ENCODE peak calls at places on chromosomes 16 and 17, in seven cellular contexts. V is neuronal stem cell, S is IMR-90, D is mesendoderm, R is H9, C is H1, U is trophoblast cell. E is an unnamed sample. For H3K4me1, the result is how much of the 10 kb centered on the place peaks cover.

GRCh38 chr17:64259922-64260321 is 3.1 kb downstream of the TEX2 start:
- DNase-seq in V (no peak), S (peak), D (no peak), R (no peak), C (no peak), U (no peak), E (peak)

GRCh38 chr17:7023576-7024401 is 939 bp downstream of the BCL6B start:
- DNase-seq in V (peak), S (peak), D (peak), R (peak), C (peak), U (peak), E (peak)

GRCh38 chr16:14560523-14560922 is 69.5 kb downstream of the PARN start:
- DNase-seq in V (no peak), S (no peak), D (no peak), R (no peak), C (no peak), U (no peak), E (no peak)

GRCh38 chr17:49859991-49860953 is 12.4 kb upstream of the TAC4 start:
- DNase-seq in V (no peak), S (no peak), D (peak), R (peak), C (no peak), U (no peak), E (no peak)

GRCh38 chr17:61862105-61862574 is 1.2 kb downstream of the BRIP1 start:
- DNase-seq in V (no peak), S (peak), D (peak), R (no peak), C (no peak), U (no peak), E (peak)

GRCh38 chr17:47288531-47289116 is 35.0 kb downstream of the ITGB3 start:
- DNase-seq in V (no peak), S (peak), D (no peak), R (no peak), C (no peak), U (no peak), E (peak)

GRCh38 chr17:38914741-38915638 is 10.4 kb upstream of the LASP1NB start:
- DNase-seq in V (no peak), S (no peak), D (peak), R (peak), C (no peak), U (no peak), E (no peak)

GRCh38 chr17:4560837-4561241 is 462 bp upstream of the GGT6 start:
- DNase-seq in V (no peak), S (no peak), D (peak), R (peak), C (no peak), U (no peak), E (no peak)

GRCh38 chr17:83071365-83071764 is 8.0 kb upstream of the METRNL start:
- DNase-seq in V (no peak), S (no peak), D (no peak), R (no peak), C (no peak), U (no peak), E (no peak)

GRCh38 chr16:57807968-57808528 is 5.8 kb upstream of the KIFC3 start:
- DNase-seq in V (no peak), S (peak), D (peak), R (peak), C (peak), U (peak), E (peak)
- H3K4me1 ChIP-seq in V (under half), S (under half), D (under half), R (under half), C (under half), U (under half), E (under half)

DNA sequence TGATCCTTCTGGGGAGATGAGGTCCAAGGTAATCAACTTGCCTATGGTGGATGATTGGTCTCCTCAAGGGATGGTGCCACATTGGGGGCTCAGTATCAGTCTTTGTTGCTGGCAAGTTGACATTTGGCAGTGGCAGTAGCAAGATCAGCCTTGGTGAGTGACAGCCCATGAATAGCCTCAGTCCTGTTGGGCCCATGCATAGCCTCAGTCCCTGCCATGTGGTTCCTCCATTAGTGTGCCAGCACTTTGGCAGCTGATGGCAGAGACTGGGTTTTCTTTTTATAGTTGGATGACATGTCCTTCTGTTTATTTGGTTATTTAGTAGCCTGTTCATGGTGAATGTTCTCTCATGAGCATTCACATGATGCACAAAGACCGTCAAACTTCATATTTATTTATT is 179.6 kb downstream of the CBLN1 start:
- DNase-seq in V (no peak), S (no peak), D (no peak), R (no peak), C (no peak), U (no peak), E (no peak)
- H2BK120ac ChIP-seq in V (no peak), S (no peak), D (no peak), R (no peak), C (no peak), U (no peak), E (no peak)

DNA sequence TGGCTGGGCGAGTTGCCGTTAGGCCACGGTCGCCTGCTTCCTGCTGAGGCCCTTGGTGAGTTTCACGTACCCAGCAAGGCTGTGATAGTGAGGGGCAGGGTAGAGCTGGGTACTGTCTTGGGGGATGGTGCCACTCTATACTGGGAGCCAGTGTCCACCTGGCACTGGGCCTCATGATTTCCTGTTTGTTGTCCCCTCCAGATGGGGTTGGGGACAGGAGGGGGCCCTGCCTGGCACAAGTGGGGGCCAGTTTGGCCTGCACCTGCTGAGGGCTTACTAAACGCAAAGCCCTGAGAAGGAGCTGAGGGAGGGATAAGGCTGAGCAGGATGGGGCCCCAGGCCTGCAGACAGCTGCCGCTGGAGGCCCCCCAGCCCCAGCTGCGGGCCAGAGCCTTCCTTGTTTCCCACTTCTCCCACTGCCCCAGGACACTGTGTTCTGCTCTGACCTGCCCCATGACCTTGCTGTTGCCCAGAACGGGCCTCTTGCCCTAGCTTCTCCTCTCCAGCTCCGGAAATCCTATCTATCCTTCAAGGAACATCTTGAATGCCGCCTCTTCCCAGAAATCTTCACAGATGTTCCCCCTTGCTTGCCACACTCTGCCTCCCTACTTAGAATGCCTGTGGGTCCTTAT is 25.4 kb downstream of the GJD3 start:
- DNase-seq in V (no peak), S (no peak), D (no peak), R (no peak), C (no peak), U (no peak), E (no peak)
- H3K4me1 ChIP-seq in V (under half), S (under half), D (under half), R (under half), C (under half), U (under half), E (under half)

GRCh38 chr16:57814896-57815295 is 12.6 kb upstream of the KIFC3 start:
- DNase-seq in V (no peak), S (no peak), D (no peak), R (no peak), C (no peak), U (no peak), E (no peak)

GRCh38 chr16:57818377-57819055 is 16.2 kb upstream of the KIFC3 start:
- DNase-seq in V (no peak), S (no peak), D (no peak), R (no peak), C (no peak), U (no peak), E (no peak)

GRCh38 chr16:57813466-57813865 is 11.2 kb upstream of the KIFC3 start:
- DNase-seq in V (no peak), S (no peak), D (no peak), R (no peak), C (no peak), U (no peak), E (no peak)

GRCh38 chr16:57817680-57818079 is 15.4 kb upstream of the KIFC3 start:
- DNase-seq in V (no peak), S (no peak), D (no peak), R (no peak), C (no peak), U (no peak), E (no peak)

GRCh38 chr16:57815987-57816745 is 13.9 kb upstream of the KIFC3 start:
- DNase-seq in V (no peak), S (peak), D (peak), R (peak), C (no peak), U (peak), E (peak)
- H2BK120ac ChIP-seq in V (no peak), S (peak), D (no peak), R (no peak), C (no peak), U (peak), E (peak)

DNA sequence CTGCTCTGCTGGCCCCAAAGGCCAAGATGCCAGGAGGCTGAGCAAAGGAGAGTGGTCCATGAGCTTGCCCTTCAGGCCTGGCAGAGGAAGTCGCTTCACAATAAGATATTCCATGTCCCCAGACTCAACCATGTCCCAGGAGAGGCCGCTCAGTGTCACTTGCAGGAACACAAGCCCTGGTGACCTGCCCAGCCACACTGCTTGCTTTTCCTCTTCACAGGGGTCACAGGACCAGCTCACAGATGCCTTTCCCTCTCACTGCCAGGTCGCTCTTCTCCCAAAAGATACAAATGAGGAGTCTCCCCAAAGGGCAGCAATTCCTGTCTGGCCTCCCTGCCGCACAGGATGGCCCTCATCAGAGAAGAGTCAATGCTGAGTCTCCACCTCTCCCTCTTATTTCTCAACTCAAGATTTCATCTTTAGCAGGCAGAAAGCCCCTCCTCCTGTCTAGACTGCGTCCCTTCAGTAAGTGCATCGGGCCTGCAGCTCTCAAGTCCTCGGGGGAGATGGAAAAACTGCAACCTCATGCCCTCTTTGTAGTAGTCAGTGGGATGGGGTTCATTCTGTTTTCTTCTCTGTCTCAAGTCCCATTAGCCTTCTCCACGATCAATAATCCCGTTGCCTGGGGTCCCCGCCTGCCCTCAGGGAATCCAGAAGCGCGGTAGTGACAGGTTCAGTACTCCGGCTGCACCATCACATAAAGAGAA is 5.0 kb downstream of the JUP start:
- DNase-seq in V (no peak), S (no peak), D (no peak), R (no peak), C (no peak), U (no peak), E (peak)
- H3K4me1 ChIP-seq in V (under half), S (under half), D (under half), R (under half), C (under half), U (under half), E (under half)

GRCh38 chr17:65323055-65323454 is 185.9 kb downstream of the RGS9 start:
- DNase-seq in V (no peak), S (no peak), D (peak), R (peak), C (no peak), U (no peak), E (no peak)
- H2BK120ac ChIP-seq in V (no peak), S (no peak), D (no peak), R (no peak), C (no peak), U (no peak), E (no peak)

E was measured in mesenchymal stem cell.